ENCODE peak calls at places on chromosomes 1 and 21, in nine cellular contexts. Y is epithelial cell of proximal tubule, D is psoas muscle, J is lower leg skin, V is aorta, C is IMR-90, G is AG04449, L is dorsolateral prefrontal cortex, O is upper lobe of right lung. K is an unnamed sample.

GRCh38 chr1:64756770-64757169 is 11.9 kb downstream of the RAVER2 start:
- DNase-seq in Y (no peak), D (no peak), J (no peak), V (no peak), C (no peak), G (no peak), L (no peak), O (no peak), K (no peak)

GRCh38 chr1:91549041-91549735 is 48.5 kb downstream of the CDC7 start:
- DNase-seq in Y (no peak), D (no peak), J (no peak), V (no peak), C (no peak), G (no peak), L (no peak), O (no peak), K (peak; percentile 76)

GRCh38 chr1:6329851-6330250 is 63.7 kb downstream of the ACOT7 start:
- DNase-seq in Y (no peak), D (no peak), J (no peak), V (no peak), C (peak; percentile 63), G (no peak), L (no peak), O (no peak), K (no peak)

GRCh38 chr1:13771745-13772144 is 71.8 kb downstream of the PRDM2 start:
- DNase-seq in Y (no peak), D (no peak), J (no peak), V (no peak), C (no peak), G (no peak), L (no peak), O (no peak), K (no peak)

GRCh38 chr21:44291936-44292811 is 6.5 kb downstream of the AIRE start:
- DNase-seq in Y (no peak), D (peak; percentile 20), J (no peak), V (peak; percentile 45), C (no peak), G (no peak), L (no peak), O (no peak), K (no peak)

GRCh38 chr1:91428182-91428798 is 23.7 kb upstream of the HFM1 start:
- DNase-seq in Y (no peak), D (no peak), J (no peak), V (no peak), C (no peak), G (no peak), L (no peak), O (no peak), K (no peak)

GRCh38 chr1:199646761-199647160 is 380.7 kb upstream of the NR5A2 start:
- DNase-seq in Y (peak; percentile 20), D (no peak), J (no peak), V (no peak), C (no peak), G (no peak), L (no peak), O (no peak), K (no peak)

GRCh38 chr1:195568389-195568788 is 1039.9 kb downstream of the KCNT2 start:
- DNase-seq in Y (no peak), D (no peak), J (no peak), V (no peak), C (peak; percentile 75), G (no peak), L (no peak), O (no peak), K (no peak)

GRCh38 chr1:112818990-112819689 is 104.0 kb upstream of the PPM1J start:
- DNase-seq in Y (no peak), D (no peak), J (no peak), V (no peak), C (peak; percentile 91), G (no peak), L (no peak), O (no peak), K (no peak)
- H3K4me3 ChIP-seq in Y (no peak overlapping the region), D (no peak overlapping the region), J (no peak overlapping the region), V (no peak overlapping the region), C (no peak overlapping the region), G (no peak overlapping the region), L (no peak overlapping the region), O (no peak overlapping the region), K (no peak overlapping the region)

GRCh38 chr1:61746768-61747167 is 4.5 kb downstream of the PATJ start:
- DNase-seq in Y (no peak), D (no peak), J (no peak), V (no peak), C (peak; percentile 35), G (no peak), L (no peak), O (no peak), K (no peak)

GRCh38 chr1:61743432-61743705 is 1.1 kb downstream of the PATJ start:
- DNase-seq in Y (no peak), D (no peak), J (no peak), V (no peak), C (no peak), G (no peak), L (no peak), O (no peak), K (no peak)

GRCh38 chr1:61742620-61743431 is 546 bp downstream of the PATJ start:
- DNase-seq in Y (no peak), D (peak; percentile 61), J (no peak), V (peak; percentile 66), C (peak; percentile 35), G (no peak), L (peak; percentile 44), O (no peak), K (no peak)

GRCh38 chr1:61741682-61742619 is at the start of gene PATJ:
- DNase-seq in Y (no peak), D (peak; percentile 34), J (peak; percentile 50), V (peak; percentile 64), C (peak; percentile 4), G (no peak), L (peak; percentile 54), O (peak; percentile 91), K (no peak)

GRCh38 chr1:61743716-61744620 is 1.7 kb downstream of the PATJ start:
- DNase-seq in Y (no peak), D (no peak), J (no peak), V (no peak), C (peak; percentile 8), G (no peak), L (no peak), O (no peak), K (no peak)
- H3K4me3 ChIP-seq in Y (peak overlapping the region; percentile 87), D (peak overlapping the region; percentile 85), J (no peak overlapping the region), V (peak overlapping the region; percentile 77), C (no peak overlapping the region), G (no peak overlapping the region), L (peak overlapping the region; percentile 78), O (peak overlapping the region; percentile 82), K (no peak overlapping the region)

DNA sequence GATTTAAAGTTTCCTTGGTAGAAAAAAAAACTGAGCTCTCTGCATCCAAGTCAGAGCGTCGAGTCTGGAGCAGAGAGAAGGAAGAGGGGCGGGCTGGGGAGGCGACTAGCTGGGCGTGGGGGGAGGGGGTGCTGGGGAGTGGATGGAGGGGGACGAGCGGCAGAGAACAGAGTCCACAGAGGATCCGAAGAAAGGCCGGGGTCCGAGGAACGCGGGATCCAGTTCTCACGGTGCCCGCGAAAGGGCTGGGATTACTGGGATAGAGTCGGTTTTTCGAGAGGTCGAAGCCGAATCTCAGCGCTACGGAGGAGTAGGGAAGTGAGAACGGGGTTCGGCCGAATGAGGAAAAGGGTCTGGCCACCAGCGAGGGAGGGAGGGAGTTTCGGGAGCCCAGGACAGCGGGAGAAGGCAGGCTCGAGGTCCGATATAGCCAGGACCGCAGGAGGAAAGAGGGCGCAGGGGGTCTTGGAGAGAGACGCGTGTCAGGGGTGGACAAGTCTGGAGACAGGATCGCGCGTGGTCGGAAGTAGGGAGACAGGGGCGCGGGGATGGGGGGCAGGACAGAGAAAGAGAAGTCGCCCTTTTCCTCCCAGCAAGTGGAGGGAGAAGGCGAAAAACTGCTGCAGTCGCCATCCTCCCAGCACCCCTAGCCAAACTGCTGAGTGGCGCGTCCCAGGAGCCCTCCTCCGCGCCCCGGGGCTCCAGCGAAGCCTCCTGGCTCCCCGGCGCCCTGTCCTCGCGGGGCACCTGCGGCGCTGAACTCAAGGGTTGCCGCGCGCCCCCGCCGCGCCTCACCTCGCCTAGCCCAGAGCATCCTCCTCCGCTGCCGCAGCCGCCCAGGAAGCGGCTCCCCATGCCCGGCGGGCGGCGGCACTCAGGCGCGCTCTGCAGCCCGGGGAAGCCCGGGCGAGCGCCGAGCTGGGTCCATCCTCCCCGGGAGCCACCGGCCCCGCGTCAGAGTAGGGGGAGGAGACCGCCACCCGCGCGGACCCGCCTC is at the start of gene DAB1:
- DNase-seq in Y (no peak), D (no peak), J (no peak), V (no peak), C (peak; percentile 11), G (no peak), L (no peak), O (no peak), K (no peak)
- H3K4me3 ChIP-seq in Y (peak within 1 kb of the TSS; percentile 58), D (peak within 1 kb of the TSS; percentile 61), J (peak within 1 kb of the TSS; percentile 11), V (no peak within 1 kb of the TSS), C (peak within 1 kb of the TSS; percentile 54), G (peak within 1 kb of the TSS; percentile 49), L (peak within 1 kb of the TSS; percentile 55), O (peak within 1 kb of the TSS; percentile 19), K (no peak within 1 kb of the TSS)

GRCh38 chr1:21510113-21510493 is 880 bp downstream of the ALPL start:
- DNase-seq in Y (no peak), D (no peak), J (no peak), V (no peak), C (no peak), G (no peak), L (no peak), O (no peak), K (no peak)

GRCh38 chr1:21509351-21510112 is at the start of gene ALPL:
- DNase-seq in Y (no peak), D (no peak), J (no peak), V (no peak), C (no peak), G (no peak), L (no peak), O (peak; percentile 69), K (no peak)

GRCh38 chr1:21510885-21511578 is 1.8 kb downstream of the ALPL start:
- DNase-seq in Y (no peak), D (no peak), J (no peak), V (no peak), C (no peak), G (no peak), L (no peak), O (no peak), K (no peak)

GRCh38 chr1:21514245-21514644 is 5.0 kb downstream of the ALPL start:
- DNase-seq in Y (no peak), D (no peak), J (no peak), V (no peak), C (no peak), G (no peak), L (no peak), O (no peak), K (peak; percentile 24)

DNA sequence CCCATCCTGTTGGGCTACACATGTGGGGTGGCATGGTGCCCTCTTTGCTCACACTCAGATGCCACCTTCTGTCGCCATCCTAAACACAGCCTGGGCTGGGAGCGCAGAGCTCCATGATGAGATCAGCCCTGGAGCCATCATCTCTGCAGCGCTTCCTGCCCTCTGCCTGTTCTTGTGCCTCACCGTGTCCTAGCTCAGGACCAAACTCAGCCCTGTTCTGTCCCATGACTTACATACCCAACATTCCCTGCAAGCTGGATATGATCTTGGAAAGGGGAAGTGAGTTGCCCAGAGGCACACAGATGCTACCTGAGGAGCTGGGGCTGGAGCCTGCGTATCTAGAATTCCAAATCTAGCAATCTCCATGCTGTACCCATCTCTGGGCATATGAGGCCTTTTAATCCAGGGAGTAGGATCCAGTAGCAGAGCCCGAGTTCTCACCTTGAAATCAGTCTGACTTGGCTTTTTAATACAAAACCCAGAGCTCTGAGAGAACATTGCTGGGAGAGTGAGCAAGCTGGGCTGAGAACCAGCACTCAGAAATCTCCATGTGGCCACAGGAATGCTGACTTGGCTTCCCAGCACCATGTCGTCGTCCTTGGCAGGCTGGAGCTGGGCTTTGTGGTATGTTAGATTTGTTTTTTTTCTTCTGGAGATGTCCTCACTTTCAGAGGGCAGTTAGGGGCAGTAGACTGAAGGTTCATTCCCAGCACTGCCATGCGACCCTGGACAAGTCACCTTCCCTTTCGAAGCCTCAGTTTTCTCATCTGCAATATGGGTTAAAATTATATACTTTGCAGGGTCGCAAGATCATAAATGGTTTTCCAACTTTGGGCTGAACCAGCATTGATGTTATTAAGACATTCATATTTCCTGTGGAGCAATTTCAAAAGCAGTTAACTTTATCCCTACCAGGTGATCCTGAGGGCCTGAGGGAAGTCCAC is 2.6 kb downstream of the ALPL start:
- DNase-seq in Y (peak; percentile 85), D (peak; percentile 75), J (peak; percentile 69), V (peak; percentile 84), C (peak; percentile 96), G (peak; percentile 92), L (no peak), O (peak; percentile 81), K (no peak)
- H3K4me3 ChIP-seq in Y (no peak overlapping the region), D (no peak overlapping the region), J (no peak overlapping the region), V (no peak overlapping the region), C (no peak overlapping the region), G (no peak overlapping the region), L (no peak overlapping the region), O (peak overlapping the region; percentile 47), K (no peak overlapping the region)